ENCODE peak calls at places on chromosomes 7 and 10, in four cellular contexts. X is fibroblast of lung, Y is ovary, Q is dorsolateral prefrontal cortex. Z is an unnamed sample.

GRCh38 chr7:150450491-150450992 is at the start of gene GIMAP8:
- DNase-seq in Q (no peak), Y (no peak), X (no peak), Z (no peak)

GRCh38 chr7:12569673-12570072 is 847 bp upstream of the SCIN start:
- DNase-seq in X (no peak), Q (no peak), Y (no peak), Z (no peak)

GRCh38 chr7:46386428-46387399 is 465.6 kb upstream of the IGFBP3 start:
- DNase-seq in X (peak; percentile 54), Y (no peak), Q (no peak), Z (no peak)

GRCh38 chr7:117076426-117076943 is 123.2 kb downstream of the ST7 start:
- DNase-seq in Q (no peak), Y (no peak), X (no peak), Z (no peak)

GRCh38 chr10:370222-370825 is 235.1 kb downstream of the ZMYND11 start:
- DNase-seq in Q (no peak), Y (no peak), X (peak; percentile 79), Z (no peak)

GRCh38 chr10:20040012-20040411 is 223.8 kb downstream of the PLXDC2 start:
- DNase-seq in X (peak; percentile 19), Q (no peak), Y (no peak), Z (no peak)

GRCh38 chr10:100827819-100828743 is 82.7 kb downstream of the PAX2 start:
- DNase-seq in X (peak; percentile 3), Y (peak; percentile 45), Q (no peak), Z (no peak)

GRCh38 chr10:88743999-88744398 is 15.8 kb upstream of the LIPN start:
- DNase-seq in X (no peak), Y (no peak), Q (no peak), Z (no peak)

GRCh38 chr7:106840342-106840741 is 24.7 kb upstream of the PIK3CG start:
- DNase-seq in X (peak; percentile 87), Q (no peak), Y (no peak), Z (no peak)

GRCh38 chr10:86286591-86287421 is 79.8 kb downstream of the GRID1 start:
- DNase-seq in Q (no peak), X (no peak), Y (no peak), Z (peak; percentile 67)

GRCh38 chr7:90613088-90613498 is 17.0 kb downstream of the CDK14 start:
- DNase-seq in Q (no peak), Y (no peak), X (peak; percentile 75), Z (no peak)

GRCh38 chr10:88091490-88092061 is 228.2 kb downstream of the PTEN start:
- DNase-seq in Q (no peak), X (no peak), Y (no peak), Z (no peak)

GRCh38 chr10:28580825-28581224 is 47.9 kb downstream of the WAC start:
- DNase-seq in Y (no peak), Q (no peak), X (no peak), Z (no peak)

GRCh38 chr10:31774291-31774900 is 154.2 kb downstream of the ARHGAP12 start:
- DNase-seq in Q (no peak), Y (no peak), X (peak; percentile 45), Z (no peak)

GRCh38 chr10:113341138-113341537 is 211.7 kb upstream of the HABP2 start:
- DNase-seq in Y (no peak), Q (no peak), X (no peak), Z (no peak)

GRCh38 chr7:24601600-24601999 is 28.3 kb downstream of the PALS2 start:
- DNase-seq in X (no peak), Q (no peak), Y (no peak), Z (no peak)

GRCh38 chr7:158809596-158809995 is 19.7 kb downstream of the ESYT2 start:
- DNase-seq in Q (no peak), X (peak; percentile 44), Y (no peak), Z (no peak)

GRCh38 chr10:48879476-48879875 is 60.2 kb downstream of the LRRC18 start:
- DNase-seq in Q (no peak), Y (no peak), X (no peak), Z (no peak)

GRCh38 chr7:145123502-145123901 is 287.6 kb upstream of the TPK1 start:
- DNase-seq in X (no peak), Y (no peak), Q (no peak), Z (no peak)

GRCh38 chr10:47252093-47252780 is 47.8 kb upstream of the GDF10 start:
- DNase-seq in Q (no peak), Y (no peak), X (no peak), Z (peak; percentile 79)

GRCh38 chr7:23622469-23622868 is 25.3 kb downstream of the CCDC126 start:
- DNase-seq in X (peak; percentile 62), Y (no peak), Q (no peak), Z (no peak)

GRCh38 chr10:3636356-3637181 is 148.4 kb downstream of the KLF6 start:
- DNase-seq in Q (no peak), X (peak; percentile 83), Y (no peak), Z (no peak)

GRCh38 chr7:10412426-10413019 is 561.1 kb upstream of the PHF14 start:
- DNase-seq in Q (no peak), Y (no peak), X (peak; percentile 12), Z (no peak)

GRCh38 chr7:104230606-104231005 is 22.8 kb upstream of the ORC5 start:
- DNase-seq in Q (no peak), Y (no peak), X (peak; percentile 65), Z (no peak)

GRCh38 chr10:4512557-4513286 is 313.3 kb upstream of the AKR1E2 start:
- DNase-seq in Y (no peak), Q (no peak), X (peak; percentile 59), Z (no peak)

GRCh38 chr7:41621953-41622831 is 80.7 kb downstream of the INHBA start:
- DNase-seq in Q (no peak), X (no peak), Y (no peak), Z (no peak)

GRCh38 chr10:43623351-43623750 is 17.1 kb downstream of the ZNF485 start:
- DNase-seq in Q (no peak), X (peak; percentile 15), Y (no peak), Z (no peak)

GRCh38 chr10:90642650-90643049 is 215.2 kb downstream of the HTR7 start:
- DNase-seq in X (peak; percentile 46), Y (no peak), Q (no peak), Z (no peak)

GRCh38 chr7:110801502-110801901 is 289.4 kb upstream of the LRRN3 start:
- DNase-seq in Q (no peak), X (no peak), Y (no peak), Z (no peak)

GRCh38 chr7:40306596-40306995 is 171.8 kb downstream of the SUGCT start:
- DNase-seq in X (peak; percentile 81), Q (no peak), Y (no peak), Z (no peak)

GRCh38 chr10:104417629-104418292 is 64.1 kb downstream of the CFAP58 start:
- DNase-seq in Q (no peak), X (peak; percentile 13), Y (no peak), Z (no peak)

GRCh38 chr10:13414855-13415254 is 66.8 kb upstream of the SEPHS1 start:
- DNase-seq in Q (no peak), X (peak; percentile 29), Y (no peak), Z (no peak)

GRCh38 chr10:88209231-88209630 is 345.8 kb downstream of the PTEN start:
- DNase-seq in Q (no peak), Y (no peak), X (no peak), Z (no peak)

GRCh38 chr7:74173074-74173473 is 1.1 kb upstream of the EIF4H start:
- DNase-seq in X (no peak), Y (peak; percentile 50), Q (no peak), Z (no peak)

GRCh38 chr7:134804854-134805253 is 25.4 kb downstream of the CALD1 start:
- DNase-seq in Y (no peak), Q (no peak), X (no peak), Z (no peak)

GRCh38 chr10:7082967-7083366 is 327.9 kb downstream of the SFMBT2 start:
- DNase-seq in Y (no peak), X (peak; percentile 47), Q (no peak), Z (no peak)

DNA sequence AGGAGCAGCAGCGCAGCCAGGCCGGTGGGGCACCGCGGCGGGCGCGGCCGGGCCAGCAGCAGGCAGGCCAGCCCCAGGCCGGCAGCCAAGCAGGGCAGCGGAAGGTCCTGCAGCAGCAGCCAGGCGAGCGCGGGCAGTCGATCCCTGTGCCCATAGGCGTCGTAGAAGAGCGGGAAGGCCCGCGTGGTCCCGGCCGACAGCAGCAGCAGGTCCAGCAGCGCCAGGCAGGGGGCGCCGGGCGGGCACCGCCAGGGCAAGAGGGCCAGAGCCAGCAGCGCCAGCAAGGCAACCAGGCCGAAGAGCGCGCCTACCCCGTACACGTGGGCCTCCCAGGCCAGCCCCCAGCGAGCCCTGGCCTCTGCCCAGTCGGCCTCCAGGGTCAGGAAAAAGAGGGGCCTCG is 8.4 kb upstream of the RBM28 start:
- DNase-seq in Y (peak; percentile 74), X (peak; percentile 45), Q (peak; percentile 56), Z (no peak)
- H3K27me3 ChIP-seq in Y (no peaks in the 10 kb centered on the region), X (peaks cover 53% of the 10 kb centered on the region), Q (peaks cover 6% of the 10 kb centered on the region), Z (no peaks in the 10 kb centered on the region)

GRCh38 chr7:33089142-33089541 is 20.1 kb downstream of the RP9 start:
- DNase-seq in X (no peak), Y (no peak), Q (no peak), Z (no peak)

GRCh38 chr7:33091111-33091531 is 18.1 kb downstream of the RP9 start:
- DNase-seq in X (peak; percentile 92), Y (no peak), Q (no peak), Z (no peak)

GRCh38 chr7:33091641-33092191 is 17.5 kb downstream of the RP9 start:
- DNase-seq in X (no peak), Q (no peak), Y (no peak), Z (no peak)

GRCh38 chr7:33087858-33088257 is 21.3 kb downstream of the RP9 start:
- DNase-seq in X (no peak), Y (no peak), Q (no peak), Z (no peak)

DNA sequence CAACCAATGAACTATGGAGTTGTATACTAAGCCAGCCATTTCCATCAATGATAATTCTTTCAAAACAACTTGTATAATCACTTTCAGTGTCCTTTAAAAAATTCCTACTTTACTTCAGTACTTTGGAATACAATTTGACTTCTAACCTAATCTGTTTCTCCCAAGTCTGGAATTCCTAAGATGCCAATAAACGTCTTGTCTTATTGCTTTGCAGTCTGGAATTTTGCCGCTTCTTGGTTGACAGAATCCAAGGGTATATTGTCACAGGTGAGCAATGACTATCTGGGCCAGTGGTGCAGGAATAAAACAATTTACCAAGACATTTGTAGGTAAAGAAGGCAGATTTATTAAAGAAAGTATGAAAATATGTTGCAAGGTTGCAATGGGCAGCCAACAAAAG is 21.8 kb downstream of the RP9 start:
- DNase-seq in Q (no peak), X (no peak), Y (no peak), Z (no peak)
- H3K27me3 ChIP-seq in Q (no peaks in the 10 kb centered on the region), X (no peaks in the 10 kb centered on the region), Y (no peaks in the 10 kb centered on the region), Z (no peaks in the 10 kb centered on the region)

GRCh38 chr10:98041352-98042043 is 11.1 kb upstream of the CRTAC1 start:
- DNase-seq in X (peak; percentile 25), Q (peak; percentile 63), Y (no peak), Z (no peak)
- H3K27me3 ChIP-seq in X (peaks cover 8% of the 10 kb centered on the region), Q (no peaks in the 10 kb centered on the region), Y (no peaks in the 10 kb centered on the region), Z (peaks cover 7% of the 10 kb centered on the region)

GRCh38 chr7:27362026-27362425 is 119.4 kb downstream of the EVX1 start:
- DNase-seq in Y (no peak), X (no peak), Q (no peak), Z (no peak)
- H3K27me3 ChIP-seq in Y (no peaks in the 10 kb centered on the region), X (no peaks in the 10 kb centered on the region), Q (peaks cover 2% of the 10 kb centered on the region), Z (no peaks in the 10 kb centered on the region)

Z was measured in vagina.